ENCODE peak calls at places on chromosomes 5 and 9, in seven cellular contexts. G is left kidney; I is mesendoderm; F is T-cell; L is tibial nerve; Z is fibroblast of gingiva; N is activated naive CD4-positive, alpha-beta T cell. S is an unnamed sample.

GRCh38 chr9:22337261-22337660 is 109.4 kb upstream of the DMRTA1 start:
- DNase-seq in G (no peak), L (no peak), F (no peak), I (no peak), Z (no peak), N (no peak), S (no peak)

GRCh38 chr5:90351101-90351500 is 58.5 kb downstream of the CETN3 start:
- DNase-seq in G (no peak), L (no peak), I (no peak), N (no peak), Z (no peak), F (no peak), S (no peak)

GRCh38 chr5:55894135-55894534 is 43.0 kb downstream of the IL31RA start:
- DNase-seq in G (no peak), L (no peak), F (no peak), I (no peak), N (no peak), Z (no peak), S (no peak)

GRCh38 chr5:136521696-136522095 is 156.4 kb upstream of the TRPC7 start:
- DNase-seq in L (no peak), Z (no peak), G (no peak), I (no peak), N (no peak), F (no peak), S (no peak)

GRCh38 chr5:95699337-95699736 is 16.5 kb upstream of the SPATA9 start:
- DNase-seq in L (no peak), I (no peak), G (no peak), F (no peak), N (no peak), Z (no peak), S (no peak)

GRCh38 chr5:142597546-142598337 is 88.1 kb downstream of the FGF1 start:
- DNase-seq in Z (peak), L (no peak), F (no peak), G (peak), N (no peak), I (peak), S (no peak)

GRCh38 chr9:69476797-69477196 is 151.8 kb downstream of the ENTREP1 start:
- DNase-seq in G (no peak), F (no peak), Z (no peak), I (peak), N (no peak), L (no peak), S (no peak)

GRCh38 chr5:72600401-72600981 is 93.3 kb upstream of the ZNF366 start:
- DNase-seq in N (no peak), F (no peak), L (no peak), Z (peak), G (no peak), I (no peak), S (no peak)

GRCh38 chr5:134086943-134087305 is 27.6 kb upstream of the TCF7 start:
- DNase-seq in Z (no peak), G (no peak), I (no peak), L (no peak), N (peak), F (peak), S (no peak)

GRCh38 chr9:110016340-110016739 is 191.6 kb downstream of the C9orf152 start:
- DNase-seq in I (no peak), L (no peak), Z (peak), N (no peak), G (no peak), F (no peak), S (no peak)

GRCh38 chr9:89461302-89461701 is 36.6 kb downstream of the SEMA4D start:
- DNase-seq in L (no peak), N (no peak), F (no peak), Z (peak), I (peak), G (no peak), S (no peak)

GRCh38 chr5:154118832-154119442 is 71.6 kb upstream of the GALNT10 start:
- DNase-seq in I (no peak), N (no peak), L (no peak), F (no peak), Z (no peak), G (peak), S (no peak)

GRCh38 chr9:20683351-20684034 is 566 bp upstream of the FOCAD start:
- DNase-seq in Z (peak), N (no peak), I (peak), G (peak), F (peak), L (peak), S (peak)

GRCh38 chr5:60992871-60993270 is 47.9 kb downstream of the NDUFAF2 start:
- DNase-seq in Z (no peak), I (no peak), L (no peak), F (no peak), G (no peak), N (no peak), S (no peak)

GRCh38 chr9:2021731-2022130 is 6.6 kb downstream of the SMARCA2 start:
- DNase-seq in Z (no peak), I (no peak), F (no peak), G (no peak), N (no peak), L (no peak), S (no peak)

GRCh38 chr9:98540476-98540875 is 168.3 kb downstream of the GABBR2 start:
- DNase-seq in G (no peak), I (no peak), Z (no peak), F (no peak), N (no peak), L (no peak), S (no peak)

GRCh38 chr9:133875131-133875530 is 117.0 kb downstream of the VAV2 start:
- DNase-seq in Z (no peak), I (no peak), N (no peak), L (no peak), F (no peak), G (no peak), S (no peak)